ENCODE peak calls at places on chromosomes 4 and X, in five cellular contexts. T, A, O, E and W are unnamed samples.

GRCh38 chr4:52260507-52261302 is 209.6 kb downstream of the SPATA18 start:
- DNase-seq in T (no peak), A (no peak), O (no peak), E (no peak), W (no peak)

GRCh38 chr4:59904331-59904730 is 1295.8 kb upstream of the ADGRL3 start:
- DNase-seq in T (no peak), A (no peak), O (no peak), E (no peak), W (no peak)

GRCh38 chrX:107632291-107632690 is 4.0 kb downstream of the PRPS1 start:
- DNase-seq in T (no peak), A (no peak), O (no peak), E (no peak), W (no peak)

GRCh38 chrX:80876877-80877276 is 67.2 kb upstream of the BRWD3 start:
- DNase-seq in T (no peak), A (no peak), O (peak), E (no peak), W (no peak)

GRCh38 chrX:30488092-30488491 is 89.5 kb downstream of the TASL start:
- DNase-seq in T (no peak), A (no peak), O (no peak), E (no peak), W (no peak)

GRCh38 chrX:49610718-49611310 is 12.0 kb downstream of the GAGE1 start:
- DNase-seq in T (peak), A (no peak), O (no peak), E (no peak), W (no peak)

GRCh38 chrX:49934729-49935128 is 12.3 kb downstream of the CLCN5 start:
- DNase-seq in T (no peak), A (no peak), O (no peak), E (no peak), W (no peak)

GRCh38 chr4:41538017-41538733 is at the start of gene LIMCH1:
- DNase-seq in T (no peak), A (no peak), O (peak), E (no peak), W (no peak)

GRCh38 chr4:184375027-184375426 is 99.3 kb downstream of the IRF2 start:
- DNase-seq in T (no peak), A (no peak), O (no peak), E (no peak), W (no peak)

GRCh38 chr4:181796502-181796901 is 446.7 kb upstream of the TENM3 start:
- DNase-seq in T (no peak), A (no peak), O (no peak), E (no peak), W (no peak)

GRCh38 chr4:173332021-173332487 is 2.1 kb downstream of the HMGB2 start:
- DNase-seq in T (no peak), A (no peak), O (no peak), E (peak), W (no peak)

GRCh38 chr4:86924805-86925204 is 10.0 kb upstream of the AFF1 start:
- DNase-seq in T (no peak), A (no peak), O (peak), E (peak), W (no peak)

GRCh38 chrX:4379071-4379470 is 665.6 kb upstream of the PRKX start:
- DNase-seq in T (no peak), A (no peak), O (no peak), E (no peak), W (no peak)

GRCh38 chr4:5156677-5157076 is 105.4 kb downstream of the STK32B start:
- DNase-seq in T (no peak), A (no peak), O (no peak), E (no peak), W (no peak)